ENCODE peak calls at places on chromosomes 1 and 21, in four cellular contexts. P is activated CD8-positive, alpha-beta memory T cell treated with anti-CD3 and anti-CD28 coated beads for 24 hours; M is A549; T is HEK293T. J is an unnamed sample.

GRCh38 chr1:187047298-187047697 is 218.5 kb downstream of the PLA2G4A start:
- DNase-seq in P (no peak), M (no peak), T (no peak), J (no peak)

GRCh38 chr1:119320100-119320499 is 48.5 kb upstream of the HAO2 start:
- DNase-seq in P (no peak), M (no peak), T (no peak), J (no peak)

GRCh38 chr1:18951818-18952391 is 4.6 kb downstream of the IFFO2 start:
- DNase-seq in P (peak; percentile 86), M (no peak), T (no peak), J (no peak)

GRCh38 chr1:94607398-94607797 is 65.8 kb upstream of the F3 start:
- DNase-seq in P (no peak), M (no peak), T (no peak), J (no peak)

GRCh38 chr1:79386730-79387129 is 380.2 kb upstream of the ADGRL4 start:
- DNase-seq in P (no peak), M (no peak), T (no peak), J (no peak)

GRCh38 chr1:53175302-53175913 is 21.2 kb upstream of the CPT2 start:
- DNase-seq in P (no peak), M (no peak), T (no peak), J (no peak)

GRCh38 chr1:66371233-66372005 is 162.5 kb upstream of the SGIP1 start:
- DNase-seq in P (no peak), M (no peak), T (no peak), J (no peak)

GRCh38 chr1:245155186-245156040 is 628 bp downstream of the KIF26B start:
- DNase-seq in P (peak; percentile 63), M (peak; percentile 32), T (peak; percentile 13), J (peak; percentile 63)

GRCh38 chr21:42158846-42159245 is 60.1 kb upstream of the ABCG1 start:
- DNase-seq in P (peak; percentile 33), M (no peak), T (no peak), J (no peak)

GRCh38 chr1:25735956-25736529 is 64.0 kb upstream of the SELENON start:
- DNase-seq in P (no peak), M (no peak), T (no peak), J (no peak)

GRCh38 chr1:171645553-171646336 is 6.7 kb downstream of the MYOC start:
- DNase-seq in P (no peak), M (no peak), T (no peak), J (no peak)

GRCh38 chr1:77978293-77978968 is 441 bp downstream of the FUBP1 start:
- DNase-seq in P (peak; percentile 78), M (peak; percentile 88), T (peak; percentile 79), J (peak; percentile 20)

GRCh38 chr1:28840928-28841544 is 29.1 kb downstream of the OPRD1 start:
- DNase-seq in P (no peak), M (no peak), T (no peak), J (no peak)

GRCh38 chr1:18714404-18715175 is 83.9 kb downstream of the PAX7 start:
- DNase-seq in P (no peak), M (no peak), T (no peak), J (no peak)

GRCh38 chr1:234750922-234751595 is 141.1 kb upstream of the IRF2BP2 start:
- DNase-seq in P (no peak), M (no peak), T (no peak), J (peak; percentile 52)

GRCh38 chr1:16155537-16156410 is at the start of gene EPHA2:
- DNase-seq in P (peak; percentile 64), M (peak; percentile 91), T (peak; percentile 81), J (peak; percentile 92)

GRCh38 chr21:40151611-40152010 is 284.4 kb downstream of the PCP4 start:
- DNase-seq in P (no peak), M (no peak), T (no peak), J (no peak)

GRCh38 chr1:233197940-233198339 is 97.6 kb downstream of the PCNX2 start:
- DNase-seq in P (no peak), M (no peak), T (no peak), J (no peak)

GRCh38 chr21:26810266-26810665 is 34.9 kb downstream of the ADAMTS1 start:
- DNase-seq in P (no peak), M (no peak), T (no peak), J (no peak)

GRCh38 chr1:110262846-110263631 is 52.9 kb downstream of the KCNC4 start:
- DNase-seq in P (no peak), M (no peak), T (no peak), J (no peak)

GRCh38 chr1:82171955-82172354 is 371.2 kb downstream of the ADGRL2 start:
- DNase-seq in P (no peak), M (no peak), T (no peak), J (no peak)

GRCh38 chr1:54132485-54132884 is 20.3 kb downstream of the CDCP2 start:
- DNase-seq in P (no peak), M (no peak), T (no peak), J (no peak)

GRCh38 chr1:221781102-221781744 is 39.3 kb upstream of the DUSP10 start:
- DNase-seq in P (no peak), M (no peak), T (no peak), J (no peak)

GRCh38 chr21:45471229-45472052 is 66.5 kb downstream of the COL18A1 start:
- DNase-seq in P (no peak), M (peak; percentile 18), T (no peak), J (peak; percentile 84)

GRCh38 chr1:153805042-153805745 is 30.0 kb downstream of the SLC27A3 start:
- DNase-seq in P (peak; percentile 74), M (peak; percentile 62), T (no peak), J (no peak)

GRCh38 chr1:181397841-181398240 is 85.5 kb upstream of the CACNA1E start:
- DNase-seq in P (no peak), M (no peak), T (no peak), J (no peak)

GRCh38 chr1:186429017-186429416 is 31.9 kb downstream of the PDC start:
- DNase-seq in P (no peak), M (no peak), T (no peak), J (no peak)

GRCh38 chr1:151703813-151704212 is 12.8 kb downstream of the CELF3 start:
- DNase-seq in P (no peak), M (no peak), T (no peak), J (no peak)

GRCh38 chr1:66022904-66023620 is 230.4 kb downstream of the PDE4B start:
- DNase-seq in P (no peak), M (no peak), T (no peak), J (no peak)

GRCh38 chr1:151475175-151475574 is 15.9 kb upstream of the POGZ start:
- DNase-seq in P (no peak), M (no peak), T (no peak), J (no peak)

GRCh38 chr1:233843523-233844204 is 60.8 kb upstream of the SLC35F3 start:
- DNase-seq in P (no peak), M (peak; percentile 48), T (peak; percentile 43), J (no peak)

GRCh38 chr1:155184835-155185782 is 11.5 kb downstream of the TRIM46 start:
- DNase-seq in P (no peak), M (no peak), T (no peak), J (no peak)

GRCh38 chr1:203481186-203481585 is 5.6 kb downstream of the PRELP start:
- DNase-seq in P (no peak), M (no peak), T (no peak), J (no peak)